ENCODE peak calls at places on chromosomes 4 and X, in six cellular contexts. O is GM23248, B is hepatocyte, N is HCT116, K is OCI-LY7, S is neural progenitor cell. J is an unnamed sample.
A peak's percentile ranks its signal among the peaks of the same experiment; 100 is the strongest.

GRCh38 chrX:81082649-81083048 is 119.1 kb downstream of the HMGN5 start:
- DNase-seq in K (peak; percentile 91), B (no peak), S (no peak), O (no peak), N (no peak), J (no peak)

GRCh38 chrX:19863237-19864223 is 23.9 kb downstream of the SH3KBP1 start:
- DNase-seq in B (no peak), K (peak; percentile 78), O (peak; percentile 55), N (no peak), S (no peak), J (peak; percentile 89)

GRCh38 chr4:105483840-105484239 is 10.0 kb upstream of the PPA2 start:
- DNase-seq in N (no peak), K (no peak), S (no peak), O (no peak), B (no peak), J (no peak)

GRCh38 chr4:54484361-54484760 is 173.4 kb upstream of the KIT start:
- DNase-seq in S (no peak), K (no peak), O (no peak), B (no peak), N (no peak), J (no peak)

GRCh38 chrX:24242649-24243556 is 71.0 kb downstream of the SUPT20HL2 start:
- DNase-seq in O (peak; percentile 77), N (no peak), S (no peak), B (peak; percentile 32), K (peak; percentile 74), J (peak; percentile 76)

GRCh38 chrX:45803383-45803921 is 602.8 kb upstream of the DIPK2B start:
- DNase-seq in S (no peak), K (no peak), O (peak; percentile 90), N (peak; percentile 73), B (no peak), J (no peak)

GRCh38 chr4:185165605-185166063 is 22.6 kb downstream of the SLC25A4 start:
- DNase-seq in B (no peak), N (no peak), S (no peak), O (peak; percentile 53), K (no peak), J (no peak)

GRCh38 chr4:184453402-184454160 is 20.8 kb downstream of the IRF2 start:
- DNase-seq in N (no peak), K (peak; percentile 74), O (peak; percentile 91), S (peak; percentile 29), B (peak; percentile 57), J (peak; percentile 70)

GRCh38 chr4:1329408-1330371 is 17.3 kb upstream of the UVSSA start:
- DNase-seq in N (no peak), K (no peak), S (no peak), O (peak; percentile 17), B (no peak), J (no peak)

GRCh38 chrX:34956915-34957314 is 14.3 kb downstream of the FAM47B start:
- DNase-seq in N (no peak), O (peak; percentile 58), B (no peak), S (no peak), K (no peak), J (no peak)

GRCh38 chr4:131302108-131302507 is 1847.0 kb upstream of the PCDH10 start:
- DNase-seq in B (no peak), N (no peak), O (no peak), S (peak; percentile 13), K (no peak), J (no peak)

GRCh38 chrX:145178268-145178667 is 69.0 kb upstream of the SPANXN1 start:
- DNase-seq in O (no peak), N (no peak), S (no peak), B (no peak), K (no peak), J (peak; percentile 44)

GRCh38 chrX:149881081-149881711 is at the start of gene MAGEA8:
- DNase-seq in S (peak; percentile 8), N (no peak), B (no peak), O (no peak), K (no peak), J (no peak)

GRCh38 chr4:14783011-14783877 is 219.0 kb upstream of the CPEB2 start:
- DNase-seq in N (no peak), O (peak; percentile 39), S (no peak), K (no peak), B (no peak), J (no peak)

GRCh38 chrX:44020693-44021092 is 47.5 kb upstream of the NDP start:
- DNase-seq in S (no peak), B (no peak), N (no peak), O (peak; percentile 22), K (no peak), J (no peak)

GRCh38 chrX:153669174-153669890 is 4.3 kb downstream of the PNCK start:
- DNase-seq in K (peak; percentile 46), S (peak; percentile 62), N (no peak), O (peak; percentile 41), B (no peak), J (peak; percentile 82)

GRCh38 chr4:37803348-37803973 is 23.0 kb upstream of the PGM2 start:
- DNase-seq in N (no peak), K (peak; percentile 77), B (peak; percentile 61), S (peak; percentile 27), O (peak; percentile 67), J (peak; percentile 73)

GRCh38 chrX:84186603-84187358 is 1.2 kb downstream of the RPS6KA6 start:
- DNase-seq in S (no peak), N (no peak), O (peak; percentile 21), K (no peak), B (peak; percentile 13), J (peak; percentile 76)

GRCh38 chr4:48269861-48270515 is 350 bp upstream of the TEC start:
- DNase-seq in N (peak; percentile 88), K (peak; percentile 79), S (peak; percentile 93), B (peak; percentile 95), O (peak; percentile 82), J (peak; percentile 93)

GRCh38 chr4:36997727-36998126 is 246.8 kb upstream of the NWD2 start:
- DNase-seq in K (no peak), B (no peak), N (no peak), O (no peak), S (no peak), J (no peak)

DNA sequence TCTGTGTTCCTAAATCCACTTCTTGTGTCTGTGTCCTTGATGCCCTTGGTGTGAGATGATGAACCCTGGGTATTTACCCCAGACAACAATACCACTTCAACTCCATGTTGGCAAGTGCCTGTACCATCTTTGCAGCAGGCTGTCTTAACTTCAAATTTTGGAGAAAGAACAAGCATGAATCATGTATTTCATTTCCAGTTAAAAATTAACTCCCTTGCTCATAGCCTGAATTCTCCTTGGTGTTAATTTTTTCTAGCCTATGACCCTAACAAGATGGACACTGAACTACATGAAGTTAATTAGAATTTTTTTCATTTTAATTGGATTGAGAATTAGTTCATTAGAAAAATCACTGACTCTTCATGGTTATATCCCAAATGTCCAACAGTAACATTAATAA is 267.8 kb upstream of the INTU start:
- DNase-seq in S (no peak), O (no peak), K (no peak), N (no peak), B (no peak), J (no peak)
- H2AFZ ChIP-seq in S (no peak overlapping the region), O (no peak overlapping the region), K (no peak overlapping the region), N (no peak overlapping the region), B (no peak overlapping the region), J (no peak overlapping the region)

DNA sequence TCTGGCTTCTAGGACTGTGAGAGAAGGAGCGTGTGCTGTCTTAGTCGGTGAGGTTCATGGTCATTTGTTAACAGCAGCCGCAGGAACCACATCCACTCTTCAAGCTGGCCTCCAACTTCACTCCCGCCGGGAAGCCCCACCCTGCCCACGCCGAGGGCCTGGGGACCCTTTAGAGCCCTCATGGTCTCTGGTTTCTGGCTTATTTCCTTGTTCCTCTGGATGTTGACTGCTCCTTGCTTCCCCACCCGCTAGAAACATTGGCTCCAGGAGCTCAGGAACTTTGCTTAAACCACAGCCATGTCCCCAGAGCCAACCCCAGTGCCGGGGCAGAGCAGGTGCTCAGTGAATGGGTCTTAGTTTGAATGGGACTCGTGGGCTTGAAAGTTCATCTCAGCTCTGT is 40.8 kb downstream of the HTRA3 start:
- DNase-seq in O (no peak), S (no peak), B (no peak), N (no peak), K (no peak), J (no peak)
- H3K27ac ChIP-seq in O (no peak overlapping the region), S (no peak overlapping the region), B (no peak overlapping the region), N (no peak overlapping the region), K (no peak overlapping the region), J (no peak overlapping the region)

DNA sequence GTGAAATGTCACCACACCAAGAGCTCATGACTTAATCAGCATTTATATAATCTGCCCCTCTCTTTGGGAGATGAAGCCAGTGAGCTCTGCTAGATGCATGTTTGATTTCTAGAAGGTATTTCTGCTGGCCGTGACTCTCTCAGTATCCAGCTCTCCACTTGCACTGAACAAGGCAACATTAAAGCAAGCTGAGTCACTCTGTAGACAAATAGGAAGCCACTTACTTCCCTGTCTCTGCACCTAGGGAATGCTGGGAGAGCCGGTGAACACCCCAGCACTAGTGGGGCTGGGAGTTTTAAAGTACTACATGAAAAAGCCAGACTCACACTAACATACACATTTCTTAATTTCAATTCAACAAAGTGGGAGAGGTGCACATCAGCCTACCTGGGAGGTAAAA is 79.2 kb downstream of the MID1IP1 start:
- DNase-seq in N (no peak), K (peak; percentile 29), S (no peak), B (peak; percentile 32), O (peak; percentile 35), J (no peak)
- H2AFZ ChIP-seq in N (peak overlapping the region; percentile 9), K (peak overlapping the region; percentile 96), S (no peak overlapping the region), B (no peak overlapping the region), O (no peak overlapping the region), J (no peak overlapping the region)

GRCh38 chr4:108114503-108114902 is 54.2 kb downstream of the LEF1 start:
- DNase-seq in N (no peak), B (peak; percentile 24), K (peak; percentile 23), O (no peak), S (peak; percentile 8), J (no peak)

GRCh38 chr4:108111781-108112180 is 57.0 kb downstream of the LEF1 start:
- DNase-seq in N (no peak), K (no peak), O (no peak), S (no peak), B (no peak), J (no peak)

GRCh38 chr4:108115168-108115526 is 53.6 kb downstream of the LEF1 start:
- DNase-seq in S (no peak), N (no peak), B (no peak), O (no peak), K (no peak), J (no peak)

GRCh38 chr4:108110450-108110849 is 58.3 kb downstream of the LEF1 start:
- DNase-seq in K (no peak), N (no peak), S (no peak), B (no peak), O (no peak), J (no peak)

GRCh38 chr4:108113229-108113628 is 55.5 kb downstream of the LEF1 start:
- DNase-seq in S (no peak), N (no peak), O (no peak), B (no peak), K (no peak), J (no peak)
- H3K27ac ChIP-seq in S (no peak overlapping the region), N (no peak overlapping the region), O (no peak overlapping the region), B (no peak overlapping the region), K (no peak overlapping the region), J (no peak overlapping the region)

GRCh38 chrX:3712080-3712869 is 1.2 kb downstream of the PRKX start:
- DNase-seq in S (peak; percentile 12), K (peak; percentile 19), O (peak; percentile 34), N (no peak), B (peak; percentile 21), J (peak; percentile 53)
- H2AFZ ChIP-seq in S (peak overlapping the region; percentile 72), K (no peak overlapping the region), O (peak overlapping the region; percentile 68), N (no peak overlapping the region), B (peak overlapping the region; percentile 83), J (peak overlapping the region; percentile 54)

GRCh38 chrX:132505116-132505515 is 16.3 kb upstream of the MBNL3 start:
- DNase-seq in S (no peak), N (no peak), O (peak; percentile 36), K (no peak), B (peak; percentile 11), J (no peak)
- H3K27ac ChIP-seq in S (no peak overlapping the region), N (no peak overlapping the region), O (no peak overlapping the region), K (no peak overlapping the region), B (no peak overlapping the region), J (no peak overlapping the region)

GRCh38 chr4:127622621-127622922 is 10.2 kb upstream of the INTU start:
- DNase-seq in S (no peak), B (no peak), N (no peak), O (no peak), K (no peak), J (no peak)
- H2AFZ ChIP-seq in S (peak overlapping the region; percentile 92), B (peak overlapping the region; percentile 95), N (peak overlapping the region; percentile 7), O (peak overlapping the region; percentile 94), K (no peak overlapping the region), J (no peak overlapping the region)

J was measured in Karpas-422.